ENCODE peak calls at places on chromosomes 3 and 15, in ten cellular contexts. P, K, U, Y, V, Z, H, X, W and C are unnamed samples.

GRCh38 chr15:23049984-23050628 is 10.7 kb upstream of the TUBGCP5 start:
- DNase-seq in P (no peak), K (no peak), U (no peak), Y (no peak), V (no peak), Z (no peak), H (no peak), X (no peak), W (no peak), C (no peak)

GRCh38 chr3:25472153-25472552 is 44.1 kb downstream of the RARB start:
- DNase-seq in P (no peak), K (no peak), U (no peak), Y (no peak), V (no peak), Z (no peak), H (no peak), X (no peak), W (no peak), C (no peak)

GRCh38 chr3:57872606-57873005 is 116.5 kb downstream of the SLMAP start:
- DNase-seq in P (no peak), K (no peak), U (no peak), Y (no peak), V (no peak), Z (no peak), H (no peak), X (no peak), W (no peak), C (no peak)

GRCh38 chr15:49047456-49047855 is 1.2 kb upstream of the SECISBP2L start:
- DNase-seq in P (no peak), K (no peak), U (no peak), Y (no peak), V (no peak), Z (no peak), H (no peak), X (no peak), W (no peak), C (no peak)

GRCh38 chr15:88118741-88119140 is 137.8 kb downstream of the NTRK3 start:
- DNase-seq in P (no peak), K (no peak), U (no peak), Y (no peak), V (no peak), Z (no peak), H (no peak), X (no peak), W (no peak), C (no peak)

GRCh38 chr3:181103605-181104004 is 114.1 kb upstream of the DNAJC19 start:
- DNase-seq in P (no peak), K (peak; percentile 88), U (no peak), Y (no peak), V (no peak), Z (peak; percentile 53), H (no peak), X (no peak), W (no peak), C (no peak)

GRCh38 chr3:28651159-28651558 is 302.5 kb upstream of the AZI2 start:
- DNase-seq in P (no peak), K (no peak), U (no peak), Y (no peak), V (no peak), Z (no peak), H (no peak), X (no peak), W (no peak), C (no peak)

GRCh38 chr3:145518639-145519038 is 642.3 kb downstream of the PLOD2 start:
- DNase-seq in P (no peak), K (no peak), U (no peak), Y (no peak), V (no peak), Z (no peak), H (no peak), X (no peak), W (no peak), C (no peak)

GRCh38 chr15:37101634-37102314 is 1.4 kb upstream of the MEIS2 start:
- DNase-seq in P (peak; percentile 84), K (peak; percentile 92), U (peak; percentile 82), Y (peak; percentile 87), V (peak; percentile 89), Z (peak; percentile 83), H (peak; percentile 71), X (peak; percentile 87), W (no peak), C (peak; percentile 74)

GRCh38 chr3:56837196-56837955 is 35.6 kb upstream of the ARHGEF3 start:
- DNase-seq in P (no peak), K (peak; percentile 62), U (no peak), Y (no peak), V (no peak), Z (no peak), H (no peak), X (no peak), W (no peak), C (no peak)

GRCh38 chr3:182609575-182610156 is 183.6 kb upstream of the ATP11B start:
- DNase-seq in P (peak; percentile 22), K (no peak), U (no peak), Y (no peak), V (no peak), Z (no peak), H (no peak), X (peak; percentile 3), W (no peak), C (peak; percentile 61)

GRCh38 chr3:81760924-81761903 is at the start of gene GBE1:
- DNase-seq in P (peak; percentile 92), K (peak; percentile 94), U (peak; percentile 92), Y (peak; percentile 89), V (peak; percentile 93), Z (peak; percentile 90), H (peak; percentile 96), X (peak; percentile 97), W (peak; percentile 87), C (peak; percentile 96)
- TF ChIP-seq CTCF in P (peak; percentile 50), K (peak; percentile 31), U (no peak), Y (no peak), V (peak; percentile 52), Z (no peak), H (peak; percentile 33), X (peak; percentile 34), W (peak; percentile 41), C (peak; percentile 48)

GRCh38 chr15:69701198-69701597 is 248.6 kb downstream of the RPLP1 start:
- DNase-seq in P (no peak), K (no peak), U (no peak), Y (no peak), V (no peak), Z (no peak), H (no peak), X (no peak), W (no peak), C (no peak)

GRCh38 chr15:69697913-69698312 is 245.3 kb downstream of the RPLP1 start:
- DNase-seq in P (no peak), K (no peak), U (peak; percentile 35), Y (no peak), V (no peak), Z (no peak), H (peak; percentile 47), X (peak; percentile 37), W (no peak), C (no peak)

GRCh38 chr15:69703495-69704187 is 251.0 kb downstream of the RPLP1 start:
- DNase-seq in P (peak; percentile 79), K (no peak), U (no peak), Y (no peak), V (peak; percentile 28), Z (no peak), H (no peak), X (no peak), W (no peak), C (no peak)

GRCh38 chr15:69700380-69700779 is 247.8 kb downstream of the RPLP1 start:
- DNase-seq in P (no peak), K (no peak), U (no peak), Y (no peak), V (no peak), Z (no peak), H (no peak), X (no peak), W (no peak), C (no peak)

DNA sequence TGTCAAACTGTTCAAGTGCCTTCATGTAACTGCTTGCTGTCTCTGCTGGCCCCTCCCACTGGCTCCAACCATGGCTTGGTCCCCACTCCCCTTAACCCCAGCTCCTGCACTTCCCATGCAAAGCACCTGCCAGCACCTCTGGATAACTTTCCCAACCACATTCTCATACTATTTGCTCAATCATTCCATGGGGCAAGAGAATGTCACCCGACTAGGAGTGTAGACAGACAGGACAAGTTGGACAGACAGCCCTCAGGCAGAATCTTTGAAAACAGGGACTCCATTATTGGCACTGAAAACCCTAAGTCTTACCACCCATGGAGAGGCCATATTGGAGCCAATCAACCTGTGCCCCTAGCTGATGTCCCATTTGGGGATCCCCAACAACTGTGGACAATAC is 246.5 kb downstream of the RPLP1 start:
- DNase-seq in P (no peak), K (no peak), U (no peak), Y (no peak), V (no peak), Z (no peak), H (no peak), X (no peak), W (no peak), C (no peak)
- H3K27me3 ChIP-seq in P (no peaks in the 10 kb centered on the region), K (no peaks in the 10 kb centered on the region), U (no peaks in the 10 kb centered on the region), Y (no peaks in the 10 kb centered on the region), V (no peaks in the 10 kb centered on the region), Z (no peaks in the 10 kb centered on the region), H (no peaks in the 10 kb centered on the region), X (no peaks in the 10 kb centered on the region), W (no peaks in the 10 kb centered on the region), C (no peaks in the 10 kb centered on the region)

DNA sequence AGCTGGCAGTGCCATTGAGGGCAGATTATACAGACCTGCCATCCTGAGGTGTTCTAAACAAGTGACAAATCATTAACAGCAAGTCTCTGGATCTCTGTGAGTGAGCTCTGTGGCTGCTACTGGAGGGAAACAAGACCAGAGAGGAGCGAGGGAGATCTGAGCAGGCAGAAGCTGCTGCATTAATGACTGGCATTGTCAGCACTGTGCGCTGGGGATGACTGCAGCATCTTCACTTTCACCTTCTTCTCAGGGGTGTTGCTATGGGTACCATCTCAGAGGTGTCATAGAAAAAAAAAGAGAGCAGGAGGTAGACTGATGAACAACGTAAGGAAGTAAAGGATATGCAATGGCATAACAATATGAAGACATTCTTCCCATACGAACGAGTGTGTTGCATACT is 308.4 kb upstream of the DPH6 start:
- DNase-seq in P (no peak), K (no peak), U (no peak), Y (no peak), V (no peak), Z (no peak), H (no peak), X (no peak), W (no peak), C (no peak)
- H3K4me1 ChIP-seq in P (no peaks in the 10 kb centered on the region), K (no peaks in the 10 kb centered on the region), U (no peaks in the 10 kb centered on the region), Y (no peaks in the 10 kb centered on the region), V (no peaks in the 10 kb centered on the region), Z (no peaks in the 10 kb centered on the region), H (peaks cover 5% of the 10 kb centered on the region), X (no peaks in the 10 kb centered on the region), W (no peaks in the 10 kb centered on the region), C (no peaks in the 10 kb centered on the region)

DNA sequence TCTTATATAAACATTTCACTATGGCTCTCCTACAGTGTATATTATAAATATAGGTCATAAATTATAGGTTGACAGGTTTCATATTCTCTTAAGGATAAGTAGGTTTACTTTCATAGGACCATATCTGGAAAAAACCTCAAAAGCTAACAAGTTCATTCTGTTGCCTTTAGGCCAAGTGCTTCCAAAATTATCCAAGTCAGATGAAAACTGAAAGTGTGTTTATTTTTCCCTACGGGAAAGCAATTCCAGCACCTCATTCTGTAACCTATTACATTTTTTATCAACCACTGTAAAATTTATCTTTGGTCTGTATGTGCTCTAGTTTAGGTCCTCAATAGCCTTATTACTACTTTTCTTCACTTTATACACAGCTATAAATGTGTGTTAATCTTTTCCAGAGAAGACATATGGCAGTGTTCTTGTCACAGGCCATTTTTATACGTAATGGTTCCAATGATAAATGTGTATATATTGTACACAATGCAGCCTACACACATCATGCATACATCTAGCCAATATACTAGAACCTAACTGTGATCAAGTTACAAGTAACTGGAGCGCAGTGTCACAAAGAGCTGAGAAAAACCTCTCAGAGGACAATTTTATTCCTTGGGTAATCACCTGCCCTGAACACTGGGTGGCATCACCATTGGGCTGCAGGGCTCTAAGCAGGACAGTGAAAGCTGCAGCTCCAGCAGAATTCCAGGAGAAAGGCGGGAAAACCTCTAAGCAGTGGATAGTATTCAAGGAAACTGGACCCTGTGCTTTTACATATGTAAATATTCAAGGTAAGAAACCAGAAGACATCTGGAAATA is 251.3 kb downstream of the CTNNB1 start:
- DNase-seq in P (no peak), K (peak; percentile 47), U (no peak), Y (no peak), V (no peak), Z (no peak), H (no peak), X (no peak), W (no peak), C (no peak)
- TF ChIP-seq CTCF in P (no peak), K (peak; percentile 48), U (no peak), Y (peak; percentile 56), V (no peak), Z (peak; percentile 58), H (no peak), X (peak; percentile 5), W (no peak), C (no peak)